ENCODE peak calls at places on chromosomes 4 and X, in seven cellular contexts. V, Q, Y, E, U, M and R are unnamed samples.
A peak's percentile ranks its signal among the peaks of the same experiment; 100 is the strongest.

GRCh38 chr4:56181140-56181950 is 205.9 kb downstream of the AASDH start:
- DNase-seq in M (no peak), Q (no peak), U (no peak), Y (no peak), E (no peak), V (no peak), R (no peak)

GRCh38 chrX:57930051-57930450 is 19.8 kb upstream of the ZXDA start:
- DNase-seq in V (no peak), Y (no peak), E (no peak), Q (no peak), U (no peak), M (no peak), R (no peak)

GRCh38 chrX:11647048-11647650 is 18.6 kb downstream of the ARHGAP6 start:
- DNase-seq in Y (no peak), E (no peak), M (no peak), Q (no peak), V (no peak), U (no peak), R (no peak)

GRCh38 chr4:28557755-28558154 is 1697.1 kb downstream of the STIM2 start:
- DNase-seq in V (no peak), Q (no peak), Y (no peak), E (no peak), M (peak; percentile 1), U (peak; percentile 25), R (peak; percentile 74)

GRCh38 chr4:3364634-3365314 is 72.0 kb downstream of the RGS12 start:
- DNase-seq in Q (no peak), M (no peak), U (no peak), E (peak; percentile 43), Y (no peak), V (no peak), R (no peak)

GRCh38 chrX:20235755-20236154 is 31.0 kb downstream of the RPS6KA3 start:
- DNase-seq in Y (no peak), U (no peak), M (no peak), E (no peak), Q (no peak), V (no peak), R (no peak)

GRCh38 chr4:2408401-2408958 is 10.0 kb downstream of the ZFYVE28 start:
- DNase-seq in Q (no peak), E (no peak), U (no peak), M (no peak), Y (no peak), V (no peak), R (no peak)

GRCh38 chr4:88765729-88766128 is 68.1 kb upstream of the NAP1L5 start:
- DNase-seq in E (peak; percentile 69), M (peak; percentile 81), U (peak; percentile 80), Q (no peak), Y (no peak), V (peak; percentile 53), R (peak; percentile 83)

GRCh38 chrX:2360731-2361130 is 140.0 kb downstream of the DHRSX start:
- DNase-seq in E (no peak), V (no peak), Q (no peak), U (no peak), Y (no peak), M (no peak), R (no peak)

GRCh38 chrX:25442501-25442900 is 426.7 kb upstream of the ARX start:
- DNase-seq in E (no peak), U (no peak), V (no peak), M (no peak), Q (no peak), Y (no peak), R (no peak)

GRCh38 chr4:161949941-161950725 is 213.7 kb downstream of the FSTL5 start:
- DNase-seq in V (no peak), M (peak; percentile 56), Q (no peak), Y (no peak), E (no peak), U (no peak), R (no peak)

GRCh38 chrX:12978205-12979010 is 3.5 kb downstream of the TMSB4X start:
- DNase-seq in Q (no peak), U (peak; percentile 79), Y (no peak), E (peak; percentile 69), V (peak; percentile 41), M (peak; percentile 85), R (peak; percentile 52)

GRCh38 chr4:43837171-43837570 is 611.4 kb downstream of the KCTD8 start:
- DNase-seq in V (no peak), Y (no peak), U (no peak), E (no peak), Q (no peak), M (no peak), R (no peak)

GRCh38 chrX:44447214-44447613 is 95.4 kb downstream of the FUNDC1 start:
- DNase-seq in M (no peak), V (no peak), E (no peak), Y (no peak), Q (no peak), U (no peak), R (no peak)

GRCh38 chr4:1714303-1715001 is 2.3 kb upstream of the SLBP start:
- DNase-seq in Y (peak; percentile 33), Q (no peak), U (no peak), V (no peak), M (no peak), E (no peak), R (peak; percentile 32)

GRCh38 chrX:86002076-86002896 is 45.1 kb downstream of the CHM start:
- DNase-seq in U (peak; percentile 49), Y (no peak), M (no peak), V (no peak), Q (no peak), E (no peak), R (peak; percentile 5)

GRCh38 chr4:40669504-40669903 is 39.8 kb upstream of the RBM47 start:
- DNase-seq in Y (no peak), E (no peak), M (no peak), V (no peak), U (no peak), Q (peak; percentile 59), R (no peak)

GRCh38 chr4:72352746-72353145 is 216.3 kb downstream of the ADAMTS3 start:
- DNase-seq in Q (no peak), Y (no peak), M (peak; percentile 2), V (no peak), E (no peak), U (no peak), R (peak; percentile 54)

GRCh38 chr4:143178923-143179322 is 5.8 kb upstream of the USP38 start:
- DNase-seq in Y (no peak), V (no peak), U (no peak), Q (no peak), E (no peak), M (no peak), R (no peak)

GRCh38 chr4:6125103-6125651 is 75.2 kb downstream of the JAKMIP1 start:
- DNase-seq in M (no peak), U (no peak), V (no peak), E (no peak), Y (no peak), Q (no peak), R (no peak)

GRCh38 chrX:72609313-72609712 is 36.7 kb upstream of the HDAC8 start:
- DNase-seq in Q (no peak), E (no peak), V (no peak), Y (no peak), M (no peak), U (peak; percentile 12), R (no peak)
- TF ChIP-seq CTCF in Q (no peak), E (peak; percentile 22), V (peak; percentile 39), Y (no peak), M (peak; percentile 8), U (peak; percentile 17), R (peak; percentile 52)

GRCh38 chr4:116598155-116598979 is 487.0 kb downstream of the TRAM1L1 start:
- DNase-seq in Y (no peak), M (no peak), Q (no peak), E (no peak), U (no peak), V (no peak), R (no peak)

GRCh38 chr4:116603096-116603495 is 482.3 kb downstream of the TRAM1L1 start:
- DNase-seq in E (no peak), Q (no peak), V (no peak), U (no peak), M (no peak), Y (no peak), R (no peak)

GRCh38 chr4:116598980-116599789 is 486.2 kb downstream of the TRAM1L1 start:
- DNase-seq in E (no peak), U (no peak), V (no peak), Q (no peak), M (no peak), Y (no peak), R (no peak)

DNA sequence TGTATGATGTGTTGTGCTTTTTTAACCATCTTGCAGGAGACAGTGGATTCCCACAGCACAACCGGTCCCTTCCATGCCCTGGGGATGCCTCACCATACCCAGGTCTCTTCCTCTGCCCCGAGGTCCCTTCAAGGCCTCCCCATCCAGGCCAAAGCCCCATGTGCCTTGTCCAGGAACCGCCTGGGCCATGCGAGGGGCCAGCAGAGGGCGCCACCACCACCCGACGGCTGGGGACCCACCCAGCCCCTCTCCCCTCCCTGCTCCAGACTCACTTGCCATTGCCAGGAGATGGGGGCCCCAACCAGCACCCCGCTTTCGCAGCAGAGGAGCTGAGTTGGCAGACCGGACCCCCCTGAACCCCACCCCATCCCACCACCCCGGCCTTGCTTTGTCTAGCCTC is 485.5 kb downstream of the TRAM1L1 start:
- DNase-seq in Q (peak; percentile 32), M (no peak), Y (no peak), V (no peak), U (no peak), E (no peak), R (no peak)
- TF ChIP-seq CTCF in Q (peak; percentile 33), M (no peak), Y (no peak), V (no peak), U (no peak), E (no peak), R (no peak)

GRCh38 chr4:4985844-4986243 is 33.4 kb downstream of the CYTL1 start:
- DNase-seq in U (no peak), E (no peak), Q (no peak), M (no peak), V (no peak), Y (no peak), R (peak; percentile 33)
- TF ChIP-seq CTCF in U (peak; percentile 20), E (peak; percentile 27), Q (no peak), M (peak; percentile 30), V (no peak), Y (no peak), R (peak; percentile 61)

GRCh38 chr4:113561758-113562157 is 199.8 kb downstream of the CAMK2D start:
- DNase-seq in Q (no peak), E (no peak), V (no peak), M (no peak), Y (no peak), U (no peak), R (no peak)

GRCh38 chr4:113559947-113560346 is 201.6 kb downstream of the CAMK2D start:
- DNase-seq in Q (no peak), V (no peak), M (no peak), E (no peak), U (no peak), Y (no peak), R (no peak)

GRCh38 chr4:113561092-113561491 is 200.4 kb downstream of the CAMK2D start:
- DNase-seq in Y (no peak), V (no peak), M (no peak), U (peak; percentile 23), E (no peak), Q (no peak), R (no peak)

GRCh38 chr4:113563691-113564378 is 197.7 kb downstream of the CAMK2D start:
- DNase-seq in Y (no peak), Q (no peak), V (no peak), M (no peak), U (no peak), E (no peak), R (no peak)

DNA sequence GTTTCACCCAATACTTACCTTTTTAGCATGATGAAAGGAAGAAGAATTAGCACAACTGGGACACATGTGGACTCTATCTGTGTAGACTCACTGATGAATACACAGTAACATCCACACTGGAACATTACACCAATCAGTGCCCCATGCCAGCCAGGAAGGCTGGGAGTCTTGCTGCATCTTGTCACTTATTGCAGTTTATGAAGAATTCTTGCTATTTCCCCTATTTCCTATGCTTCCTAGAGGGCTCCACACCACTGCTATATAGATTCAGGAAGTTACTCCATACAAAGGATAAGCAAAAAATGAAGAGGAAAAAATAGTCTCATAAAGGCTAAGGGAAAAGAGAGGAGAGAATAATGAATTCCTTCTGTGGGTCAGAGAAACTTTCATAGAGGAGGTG is 201.0 kb downstream of the CAMK2D start:
- DNase-seq in Q (no peak), U (peak; percentile 38), E (no peak), Y (no peak), M (no peak), V (no peak), R (no peak)
- TF ChIP-seq CTCF in Q (no peak), U (no peak), E (no peak), Y (no peak), M (no peak), V (no peak), R (no peak)